ENCODE peak calls at places on chromosomes 13 and 19, in ten cellular contexts. X is RCC 7860, Z is neural progenitor cell, L is GM23338, E is islet precursor cell, U is RWPE1, P is NCI-H1436, C is hepatocyte, J is AG08395, N is heart right ventricle. O is an unnamed sample.

GRCh38 chr19:11246941-11247340 is 7.5 kb downstream of the ANGPTL8 start:
- DNase-seq in X (no peak), Z (no peak), L (no peak), E (no peak), U (no peak), P (no peak), C (no peak), J (no peak), N (no peak), O (no peak)

GRCh38 chr19:4867534-4868285 is at the start of gene PLIN3:
- DNase-seq in X (peak), Z (peak), L (peak), E (peak), U (peak), P (peak), C (peak), J (peak), N (peak), O (peak)

GRCh38 chr13:96982672-96983071 is 11.6 kb downstream of the OXGR1 start:
- DNase-seq in X (no peak), Z (no peak), L (no peak), E (no peak), U (no peak), P (no peak), C (no peak), J (no peak), N (peak), O (no peak)

GRCh38 chr19:7450243-7451223 is 38.3 kb downstream of the PEX11G start:
- DNase-seq in X (peak), Z (peak), L (no peak), E (peak), U (no peak), P (no peak), C (peak), J (no peak), N (no peak), O (no peak)

GRCh38 chr13:104847863-104848262 is 1687.6 kb downstream of the EFNB2 start:
- DNase-seq in X (no peak), Z (no peak), L (no peak), E (no peak), U (no peak), P (no peak), C (no peak), J (no peak), N (no peak), O (no peak)

GRCh38 chr13:27446986-27447583 is 3.3 kb downstream of the MTIF3 start:
- DNase-seq in X (no peak), Z (no peak), L (no peak), E (no peak), U (no peak), P (no peak), C (no peak), J (no peak), N (no peak), O (peak)

GRCh38 chr13:52405369-52405766 is 604 bp downstream of the THSD1 start:
- DNase-seq in X (no peak), Z (peak), L (peak), E (no peak), U (peak), P (no peak), C (no peak), J (no peak), N (no peak), O (no peak)

GRCh38 chr19:35642312-35642711 is 767 bp downstream of the ETV2 start:
- DNase-seq in X (no peak), Z (peak), L (peak), E (no peak), U (no peak), P (no peak), C (no peak), J (no peak), N (no peak), O (no peak)

GRCh38 chr19:11288349-11288748 is 7.6 kb upstream of the TSPAN16 start:
- DNase-seq in X (no peak), Z (no peak), L (peak), E (no peak), U (peak), P (no peak), C (no peak), J (peak), N (no peak), O (no peak)